ENCODE peak calls at places on chromosome 14, in eight cellular contexts. G, Q, J, W, E, B, S and O are unnamed samples.

GRCh38 chr14:82341386-82341785 is 807.7 kb upstream of the SEL1L start:
- DNase-seq in S (no peak), J (no peak), W (no peak), G (no peak), Q (no peak), B (no peak), E (no peak), O (no peak)

GRCh38 chr14:36880276-36880675 is 218.6 kb downstream of the PAX9 start:
- DNase-seq in S (no peak), E (no peak), B (no peak), W (no peak), Q (no peak), G (no peak), J (no peak), O (no peak)

GRCh38 chr14:89391123-89391522 is 25.9 kb downstream of the FOXN3 start:
- DNase-seq in B (no peak), S (no peak), E (no peak), J (no peak), G (no peak), Q (peak), W (no peak), O (no peak)

GRCh38 chr14:28707814-28708213 is 58.8 kb upstream of the FOXG1 start:
- DNase-seq in G (no peak), J (no peak), B (no peak), S (no peak), W (no peak), Q (peak), E (no peak), O (no peak)

GRCh38 chr14:104450811-104451401 is 128.7 kb upstream of the C14orf180 start:
- DNase-seq in S (no peak), B (no peak), G (no peak), W (peak), E (no peak), J (no peak), Q (no peak), O (no peak)

GRCh38 chr14:105083926-105084685 is 18.9 kb upstream of the GPR132 start:
- DNase-seq in Q (no peak), B (no peak), E (no peak), J (no peak), S (no peak), W (no peak), G (no peak), O (no peak)

GRCh38 chr14:68576496-68577244 is 216.2 kb downstream of the ZFP36L1 start:
- DNase-seq in G (no peak), Q (peak), W (no peak), B (no peak), J (no peak), S (no peak), E (no peak), O (no peak)

GRCh38 chr14:59564356-59564755 is 12.3 kb downstream of the CCDC175 start:
- DNase-seq in J (no peak), Q (no peak), E (no peak), S (peak), W (no peak), B (no peak), G (no peak), O (no peak)